ENCODE peak calls at places on chromosomes 2 and 18, in ten cellular contexts. One of them, this sample, is unnamed.

GRCh38 chr2:237904806-237905599 is 45.6 kb downstream of the RAMP1 start:
- DNase-seq in CD4-positive, CD25-positive, alpha-beta regulatory T cell: no peak
- DNase-seq in aorta: peak; percentile 88
- DNase-seq in spleen: peak; percentile 77
- DNase-seq in PC-9: no peak
- DNase-seq in foreskin keratinocyte: no peak
- DNase-seq in IMR-90: peak; percentile 91
- DNase-seq in tibial nerve: no peak
- DNase-seq in psoas muscle: peak; percentile 77
- DNase-seq in A549: no peak
- DNase-seq in this sample: no peak

GRCh38 chr2:65136253-65136652 is 6.3 kb upstream of the RAB1A start:
- DNase-seq in A549: no peak
- DNase-seq in CD4-positive, CD25-positive, alpha-beta regulatory T cell: no peak
- DNase-seq in foreskin keratinocyte: no peak
- DNase-seq in spleen: no peak
- DNase-seq in PC-9: no peak
- DNase-seq in psoas muscle: no peak
- DNase-seq in IMR-90: no peak
- DNase-seq in aorta: no peak
- DNase-seq in tibial nerve: no peak
- DNase-seq in this sample: no peak

GRCh38 chr2:119338282-119338681 is 28.4 kb downstream of the C2orf76 start:
- DNase-seq in psoas muscle: no peak
- DNase-seq in A549: no peak
- DNase-seq in foreskin keratinocyte: no peak
- DNase-seq in aorta: no peak
- DNase-seq in PC-9: no peak
- DNase-seq in tibial nerve: no peak
- DNase-seq in CD4-positive, CD25-positive, alpha-beta regulatory T cell: no peak
- DNase-seq in IMR-90: no peak
- DNase-seq in spleen: no peak
- DNase-seq in this sample: no peak

GRCh38 chr2:104944495-104944894 is 90.6 kb downstream of the POU3F3 start:
- DNase-seq in foreskin keratinocyte: no peak
- DNase-seq in psoas muscle: no peak
- DNase-seq in A549: peak; percentile 3
- DNase-seq in tibial nerve: no peak
- DNase-seq in PC-9: no peak
- DNase-seq in IMR-90: no peak
- DNase-seq in CD4-positive, CD25-positive, alpha-beta regulatory T cell: no peak
- DNase-seq in spleen: no peak
- DNase-seq in aorta: no peak
- DNase-seq in this sample: no peak

GRCh38 chr2:105865222-105865913 is 120.7 kb downstream of the NCK2 start:
- DNase-seq in CD4-positive, CD25-positive, alpha-beta regulatory T cell: no peak
- DNase-seq in spleen: no peak
- DNase-seq in psoas muscle: no peak
- DNase-seq in foreskin keratinocyte: no peak
- DNase-seq in IMR-90: peak; percentile 56
- DNase-seq in aorta: no peak
- DNase-seq in tibial nerve: no peak
- DNase-seq in PC-9: no peak
- DNase-seq in A549: no peak
- DNase-seq in this sample: no peak

GRCh38 chr2:84958135-84959044 is 12.6 kb upstream of the KCMF1 start:
- DNase-seq in foreskin keratinocyte: peak; percentile 99
- DNase-seq in IMR-90: peak; percentile 97
- DNase-seq in A549: peak; percentile 96
- DNase-seq in CD4-positive, CD25-positive, alpha-beta regulatory T cell: no peak
- DNase-seq in psoas muscle: peak; percentile 27
- DNase-seq in PC-9: peak; percentile 98
- DNase-seq in aorta: peak; percentile 49
- DNase-seq in tibial nerve: no peak
- DNase-seq in spleen: no peak
- DNase-seq in this sample: peak; percentile 38

GRCh38 chr2:234050455-234051135 is at the start of gene SPP2:
- DNase-seq in foreskin keratinocyte: no peak
- DNase-seq in A549: no peak
- DNase-seq in aorta: no peak
- DNase-seq in spleen: no peak
- DNase-seq in psoas muscle: no peak
- DNase-seq in PC-9: no peak
- DNase-seq in IMR-90: no peak
- DNase-seq in tibial nerve: no peak
- DNase-seq in CD4-positive, CD25-positive, alpha-beta regulatory T cell: no peak
- DNase-seq in this sample: no peak

GRCh38 chr2:31227711-31228125 is 6.2 kb upstream of the EHD3 start:
- DNase-seq in aorta: no peak
- DNase-seq in psoas muscle: no peak
- DNase-seq in CD4-positive, CD25-positive, alpha-beta regulatory T cell: no peak
- DNase-seq in PC-9: no peak
- DNase-seq in tibial nerve: no peak
- DNase-seq in spleen: no peak
- DNase-seq in A549: no peak
- DNase-seq in IMR-90: peak; percentile 51
- DNase-seq in foreskin keratinocyte: peak; percentile 83
- DNase-seq in this sample: no peak

GRCh38 chr2:44938287-44939073 is 3.0 kb upstream of the SIX3 start:
- DNase-seq in foreskin keratinocyte: no peak
- DNase-seq in A549: no peak
- DNase-seq in IMR-90: no peak
- DNase-seq in tibial nerve: no peak
- DNase-seq in spleen: peak; percentile 74
- DNase-seq in psoas muscle: no peak
- DNase-seq in PC-9: peak; percentile 69
- DNase-seq in CD4-positive, CD25-positive, alpha-beta regulatory T cell: no peak
- DNase-seq in aorta: no peak
- DNase-seq in this sample: no peak

DNA sequence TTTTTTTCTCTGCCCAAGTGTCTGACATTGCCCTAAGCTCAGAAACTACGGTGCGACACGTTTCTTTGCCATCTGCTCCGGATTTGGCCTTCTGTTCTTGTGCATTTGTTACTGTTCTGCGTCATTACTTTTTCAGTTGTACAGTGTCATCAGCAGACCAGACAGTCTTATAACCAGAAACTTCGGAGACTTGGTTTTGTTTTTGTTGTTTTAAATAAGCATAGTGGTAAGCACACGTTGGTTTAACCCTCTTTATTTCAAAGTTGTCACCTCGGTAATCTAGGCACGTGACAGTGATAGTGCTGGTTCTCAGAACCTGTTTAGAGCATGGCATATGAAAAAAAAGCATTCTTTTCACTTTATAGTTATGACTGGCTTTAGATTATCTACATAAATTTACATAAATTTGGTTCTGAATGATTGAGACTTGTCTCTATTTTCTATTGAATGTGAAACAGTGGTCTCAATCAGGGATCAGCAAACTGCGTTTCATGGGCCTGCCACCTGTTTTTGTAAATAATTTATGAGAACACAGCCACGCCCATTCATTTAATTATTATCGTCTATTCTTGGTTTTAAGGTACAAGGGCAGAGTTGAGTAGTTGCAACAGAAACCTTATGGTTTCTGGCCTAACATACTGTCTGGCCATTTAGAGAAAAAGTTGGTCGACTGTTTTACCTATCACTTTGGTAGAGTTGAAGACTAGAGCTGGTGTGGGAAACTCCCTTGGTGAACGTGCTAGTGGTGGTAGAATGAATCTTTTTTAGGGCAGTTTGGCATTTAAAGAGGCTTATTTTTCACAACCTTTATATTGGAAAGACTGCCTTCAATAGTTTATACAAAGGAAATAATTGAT is 106.5 kb downstream of the ZNF532 start:
- DNase-seq in foreskin keratinocyte: no peak
- DNase-seq in spleen: no peak
- DNase-seq in CD4-positive, CD25-positive, alpha-beta regulatory T cell: no peak
- DNase-seq in aorta: no peak
- DNase-seq in IMR-90: no peak
- DNase-seq in A549: no peak
- DNase-seq in PC-9: no peak
- DNase-seq in psoas muscle: no peak
- DNase-seq in tibial nerve: no peak
- DNase-seq in this sample: no peak
- H3K4me1 ChIP-seq in foreskin keratinocyte: no peaks in the 10 kb centered on the region
- H3K4me1 ChIP-seq in spleen: peaks cover 20% of the 10 kb centered on the region
- H3K4me1 ChIP-seq in CD4-positive, CD25-positive, alpha-beta regulatory T cell: no peaks in the 10 kb centered on the region
- H3K4me1 ChIP-seq in aorta: no peaks in the 10 kb centered on the region
- H3K4me1 ChIP-seq in IMR-90: peaks cover 18% of the 10 kb centered on the region
- H3K4me1 ChIP-seq in A549: peaks cover 15% of the 10 kb centered on the region
- H3K4me1 ChIP-seq in PC-9: no peaks in the 10 kb centered on the region
- H3K4me1 ChIP-seq in psoas muscle: peaks cover 35% of the 10 kb centered on the region
- H3K4me1 ChIP-seq in tibial nerve: no peaks in the 10 kb centered on the region
- H3K4me1 ChIP-seq in this sample: peaks cover 9% of the 10 kb centered on the region

DNA sequence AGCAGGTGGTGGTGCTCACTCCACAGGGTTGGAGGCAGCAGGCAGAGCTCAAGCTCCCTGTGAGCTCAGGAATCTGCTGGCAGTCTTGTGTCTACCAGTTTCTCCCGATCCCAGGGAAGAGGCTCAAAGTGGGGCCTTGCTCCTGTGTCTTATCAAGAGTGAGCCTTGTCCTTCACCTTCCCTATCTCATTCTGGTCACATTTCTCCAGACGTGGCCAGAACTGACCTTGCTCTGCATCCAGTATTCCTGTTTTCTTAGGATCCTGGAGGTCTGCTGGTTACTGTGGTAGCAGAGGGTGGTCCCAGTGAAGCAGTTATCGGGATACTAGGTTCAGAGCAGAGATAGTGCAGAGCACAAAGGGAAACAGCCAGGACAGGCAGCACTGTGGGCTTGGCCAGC is 47.1 kb upstream of the ASB18 start:
- DNase-seq in psoas muscle: no peak
- DNase-seq in tibial nerve: no peak
- DNase-seq in aorta: no peak
- DNase-seq in IMR-90: no peak
- DNase-seq in spleen: no peak
- DNase-seq in A549: no peak
- DNase-seq in PC-9: no peak
- DNase-seq in CD4-positive, CD25-positive, alpha-beta regulatory T cell: no peak
- DNase-seq in foreskin keratinocyte: no peak
- DNase-seq in this sample: no peak
- H3K27ac ChIP-seq in psoas muscle: no peak overlapping the region
- H3K27ac ChIP-seq in tibial nerve: no peak overlapping the region
- H3K27ac ChIP-seq in aorta: no peak overlapping the region
- H3K27ac ChIP-seq in IMR-90: no peak overlapping the region
- H3K27ac ChIP-seq in spleen: no peak overlapping the region
- H3K27ac ChIP-seq in A549: no peak overlapping the region
- H3K27ac ChIP-seq in PC-9: no peak overlapping the region
- H3K27ac ChIP-seq in CD4-positive, CD25-positive, alpha-beta regulatory T cell: no peak overlapping the region
- H3K27ac ChIP-seq in foreskin keratinocyte: no peak overlapping the region
- H3K27ac ChIP-seq in this sample: no peak overlapping the region

GRCh38 chr2:240874715-240875227 is 6.1 kb downstream of the AGXT start:
- DNase-seq in foreskin keratinocyte: no peak
- DNase-seq in psoas muscle: no peak
- DNase-seq in tibial nerve: no peak
- DNase-seq in CD4-positive, CD25-positive, alpha-beta regulatory T cell: no peak
- DNase-seq in PC-9: no peak
- DNase-seq in spleen: peak; percentile 69
- DNase-seq in aorta: no peak
- DNase-seq in A549: no peak
- DNase-seq in IMR-90: no peak
- DNase-seq in this sample: no peak

GRCh38 chr2:240876035-240876474 is 7.4 kb downstream of the AGXT start:
- DNase-seq in psoas muscle: no peak
- DNase-seq in CD4-positive, CD25-positive, alpha-beta regulatory T cell: no peak
- DNase-seq in IMR-90: no peak
- DNase-seq in PC-9: no peak
- DNase-seq in tibial nerve: no peak
- DNase-seq in A549: no peak
- DNase-seq in spleen: no peak
- DNase-seq in aorta: peak; percentile 41
- DNase-seq in foreskin keratinocyte: no peak
- DNase-seq in this sample: no peak

GRCh38 chr2:240873805-240874714 is 5.4 kb downstream of the AGXT start:
- DNase-seq in tibial nerve: no peak
- DNase-seq in IMR-90: peak; percentile 8
- DNase-seq in CD4-positive, CD25-positive, alpha-beta regulatory T cell: no peak
- DNase-seq in PC-9: no peak
- DNase-seq in psoas muscle: no peak
- DNase-seq in spleen: peak; percentile 69
- DNase-seq in aorta: peak; percentile 30
- DNase-seq in foreskin keratinocyte: no peak
- DNase-seq in A549: no peak
- DNase-seq in this sample: no peak

GRCh38 chr2:240876475-240877251 is 8.0 kb downstream of the AGXT start:
- DNase-seq in A549: no peak
- DNase-seq in IMR-90: no peak
- DNase-seq in spleen: peak; percentile 79
- DNase-seq in CD4-positive, CD25-positive, alpha-beta regulatory T cell: no peak
- DNase-seq in aorta: peak; percentile 32
- DNase-seq in psoas muscle: no peak
- DNase-seq in PC-9: no peak
- DNase-seq in tibial nerve: no peak
- DNase-seq in foreskin keratinocyte: no peak
- DNase-seq in this sample: no peak

DNA sequence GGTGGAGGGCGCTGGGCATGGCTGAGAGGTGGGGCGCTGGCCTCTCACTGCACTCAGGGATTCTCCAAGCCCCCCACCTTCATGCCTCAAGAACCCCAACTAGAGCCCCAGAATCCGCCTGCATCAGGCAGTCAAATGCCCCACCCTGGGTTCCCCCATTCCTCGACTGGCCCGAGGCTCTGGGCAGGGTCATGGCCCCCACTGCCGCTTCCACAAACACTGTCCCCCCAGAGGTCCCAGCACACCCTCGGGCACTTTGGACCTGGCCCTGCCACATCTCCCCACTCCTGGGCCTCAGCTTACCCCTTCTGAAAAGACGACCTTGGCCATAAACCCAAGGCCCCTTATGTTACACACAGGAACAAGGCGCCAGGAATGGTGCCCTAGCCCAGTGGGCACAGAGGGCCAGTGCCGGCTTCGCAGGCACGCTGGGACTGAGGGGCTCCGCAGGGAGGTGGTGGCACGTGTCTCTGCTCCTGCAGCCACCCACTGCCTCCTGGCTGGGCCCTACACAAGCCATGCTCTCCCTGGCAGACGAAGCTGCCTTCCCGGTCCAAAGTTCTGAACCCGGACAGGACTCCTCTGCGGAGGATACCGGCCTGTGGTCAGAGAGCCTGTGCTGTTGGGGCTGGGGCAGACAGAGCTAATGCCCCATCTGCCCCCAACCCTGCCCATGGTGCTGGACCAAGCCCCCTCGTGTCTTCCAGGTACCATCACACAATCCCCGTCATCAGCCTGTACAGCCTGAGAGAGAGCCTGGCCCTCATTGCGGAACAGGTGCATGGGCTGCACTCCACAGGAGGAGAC is 6.8 kb downstream of the AGXT start:
- DNase-seq in IMR-90: no peak
- DNase-seq in A549: no peak
- DNase-seq in psoas muscle: no peak
- DNase-seq in foreskin keratinocyte: no peak
- DNase-seq in aorta: peak; percentile 41
- DNase-seq in tibial nerve: no peak
- DNase-seq in PC-9: no peak
- DNase-seq in spleen: peak; percentile 62
- DNase-seq in CD4-positive, CD25-positive, alpha-beta regulatory T cell: no peak
- DNase-seq in this sample: no peak
- H3K4me1 ChIP-seq in IMR-90: no peaks in the 10 kb centered on the region
- H3K4me1 ChIP-seq in A549: no peaks in the 10 kb centered on the region
- H3K4me1 ChIP-seq in psoas muscle: no peaks in the 10 kb centered on the region
- H3K4me1 ChIP-seq in foreskin keratinocyte: no peaks in the 10 kb centered on the region
- H3K4me1 ChIP-seq in aorta: no peaks in the 10 kb centered on the region
- H3K4me1 ChIP-seq in tibial nerve: no peaks in the 10 kb centered on the region
- H3K4me1 ChIP-seq in PC-9: no peaks in the 10 kb centered on the region
- H3K4me1 ChIP-seq in spleen: no peaks in the 10 kb centered on the region
- H3K4me1 ChIP-seq in CD4-positive, CD25-positive, alpha-beta regulatory T cell: no peaks in the 10 kb centered on the region
- H3K4me1 ChIP-seq in this sample: no peaks in the 10 kb centered on the region

GRCh38 chr18:8709248-8710059 is 4.1 kb downstream of the MTCL1 start:
- DNase-seq in CD4-positive, CD25-positive, alpha-beta regulatory T cell: no peak
- DNase-seq in foreskin keratinocyte: no peak
- DNase-seq in PC-9: no peak
- DNase-seq in aorta: no peak
- DNase-seq in IMR-90: no peak
- DNase-seq in tibial nerve: no peak
- DNase-seq in A549: no peak
- DNase-seq in spleen: no peak
- DNase-seq in psoas muscle: no peak
- DNase-seq in this sample: no peak
- H3K27ac ChIP-seq in CD4-positive, CD25-positive, alpha-beta regulatory T cell: no peak overlapping the region
- H3K27ac ChIP-seq in foreskin keratinocyte: no peak overlapping the region
- H3K27ac ChIP-seq in PC-9: no peak overlapping the region
- H3K27ac ChIP-seq in aorta: no peak overlapping the region
- H3K27ac ChIP-seq in IMR-90: no peak overlapping the region
- H3K27ac ChIP-seq in tibial nerve: no peak overlapping the region
- H3K27ac ChIP-seq in A549: peak overlapping the region; percentile 91
- H3K27ac ChIP-seq in spleen: no peak overlapping the region
- H3K27ac ChIP-seq in psoas muscle: no peak overlapping the region
- H3K27ac ChIP-seq in this sample: no peak overlapping the region